ENCODE peak calls at places on chromosomes 5 and 9, in nine cellular contexts. A, Y, L, P, X, T, S, M and O are unnamed samples.

GRCh38 chr5:110346893-110347358 is 379.5 kb downstream of the TMEM232 start:
- DNase-seq in T (no peak), A (no peak), P (no peak), S (no peak), Y (no peak), M (no peak), X (no peak), L (no peak), O (no peak)

GRCh38 chr9:17116400-17116837 is 18.4 kb upstream of the CNTLN start:
- DNase-seq in S (no peak), L (no peak), X (no peak), A (peak; percentile 31), T (no peak), Y (no peak), P (no peak), M (peak; percentile 46), O (no peak)

GRCh38 chr5:104385901-104386300 is 823.3 kb upstream of the NUDT12 start:
- DNase-seq in X (no peak), T (no peak), A (no peak), M (peak; percentile 49), P (no peak), S (no peak), L (no peak), Y (no peak), O (no peak)

GRCh38 chr9:110426052-110426709 is 88.5 kb upstream of the TXNDC8 start:
- DNase-seq in M (peak; percentile 16), A (no peak), Y (no peak), L (no peak), S (no peak), T (no peak), P (no peak), X (no peak), O (no peak)

GRCh38 chr9:18275313-18275990 is 198.5 kb upstream of the ADAMTSL1 start:
- DNase-seq in L (no peak), Y (no peak), X (no peak), S (no peak), A (no peak), T (no peak), P (no peak), M (no peak), O (no peak)

GRCh38 chr9:33103381-33104110 is 27.1 kb upstream of the SMU1 start:
- DNase-seq in T (no peak), M (no peak), S (no peak), L (no peak), A (no peak), P (no peak), X (no peak), Y (no peak), O (no peak)

GRCh38 chr9:93582115-93582514 is 5.7 kb downstream of the PHF2 start:
- DNase-seq in P (peak; percentile 48), X (no peak), A (no peak), T (no peak), Y (peak; percentile 49), L (no peak), S (no peak), M (no peak), O (no peak)

GRCh38 chr9:89422151-89422918 is 75.6 kb downstream of the SEMA4D start:
- DNase-seq in Y (no peak), M (no peak), S (no peak), A (no peak), T (no peak), X (no peak), L (no peak), P (no peak), O (no peak)

GRCh38 chr5:56941981-56942380 is 9.9 kb downstream of the MIER3 start:
- DNase-seq in L (no peak), X (no peak), P (no peak), M (no peak), T (no peak), A (no peak), S (no peak), Y (no peak), O (no peak)

GRCh38 chr5:143683459-143683858 is 128.5 kb upstream of the HMHB1 start:
- DNase-seq in M (no peak), A (no peak), Y (no peak), S (no peak), X (no peak), T (no peak), P (no peak), L (no peak), O (no peak)

DNA sequence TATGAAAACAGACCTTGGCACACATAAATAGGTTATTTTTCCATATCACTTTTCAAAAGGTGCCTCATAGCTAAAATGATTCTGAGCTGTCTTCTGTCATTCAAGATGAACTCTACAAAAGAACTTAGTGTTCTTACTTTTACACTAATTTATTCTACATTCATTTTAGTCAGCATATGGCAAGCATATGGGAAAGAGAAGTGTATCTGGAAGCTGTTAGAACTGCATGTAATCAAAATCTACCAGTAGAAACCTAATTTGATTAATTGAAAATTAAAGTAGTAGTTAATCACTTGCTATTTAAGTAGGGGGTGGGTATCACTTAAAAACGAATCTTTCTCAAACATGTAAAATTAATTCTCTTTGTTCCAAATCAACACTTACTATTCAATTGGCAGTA is 115.7 kb downstream of the MLLT3 start:
- DNase-seq in P (no peak), S (no peak), T (no peak), L (no peak), Y (no peak), X (no peak), A (no peak), M (peak; percentile 58), O (no peak)
- H3K4me1 ChIP-seq in P (no peaks in the 10 kb centered on the region), S (peaks cover 2% of the 10 kb centered on the region), T (peaks cover 3% of the 10 kb centered on the region), L (no peaks in the 10 kb centered on the region), Y (peaks cover 27% of the 10 kb centered on the region), X (no peaks in the 10 kb centered on the region), A (peaks cover 24% of the 10 kb centered on the region), M (peaks cover 2% of the 10 kb centered on the region), O (peaks cover 21% of the 10 kb centered on the region)

GRCh38 chr5:84411832-84412605 is 27.3 kb upstream of the EDIL3 start:
- DNase-seq in T (no peak), Y (no peak), A (no peak), X (no peak), P (no peak), M (no peak), L (no peak), S (no peak), O (no peak)

GRCh38 chr5:84403773-84404172 is 19.1 kb upstream of the EDIL3 start:
- DNase-seq in A (no peak), L (no peak), T (no peak), P (no peak), M (peak; percentile 37), S (no peak), Y (no peak), X (no peak), O (no peak)

DNA sequence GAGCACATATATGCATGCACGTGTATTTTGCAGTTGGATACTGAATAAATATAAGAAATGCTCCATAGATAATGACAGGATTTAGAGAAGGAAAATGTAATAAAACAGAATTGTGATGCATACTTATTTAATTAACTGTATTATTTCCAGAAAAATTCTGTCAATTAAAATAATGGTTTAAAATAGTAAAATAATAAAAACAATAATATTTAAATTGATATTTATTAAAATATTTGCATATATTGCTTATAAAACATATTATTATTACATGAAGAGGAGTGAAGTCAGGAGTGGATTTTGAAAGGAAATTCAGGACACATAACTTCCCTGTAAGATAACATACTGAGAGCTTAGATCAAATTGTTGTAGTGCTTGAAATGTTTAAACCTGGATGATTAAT is 21.4 kb upstream of the EDIL3 start:
- DNase-seq in S (no peak), P (no peak), Y (no peak), T (no peak), A (no peak), L (no peak), X (no peak), M (no peak), O (no peak)
- TF ChIP-seq POLR2A in S (no peak), P (no peak), Y (no peak), T (no peak), A (no peak), L (no peak), X (no peak), M (no peak), O (no peak)

GRCh38 chr5:142323480-142324376 is 1.1 kb downstream of the SPRY4 start:
- DNase-seq in Y (no peak), M (peak; percentile 46), S (no peak), X (no peak), A (peak; percentile 15), P (peak; percentile 84), L (no peak), T (peak; percentile 21), O (no peak)
- H3K4me1 ChIP-seq in Y (peaks cover 46% of the 10 kb centered on the region), M (peaks cover 60% of the 10 kb centered on the region), S (peaks cover 6% of the 10 kb centered on the region), X (peaks cover 22% of the 10 kb centered on the region), A (peaks cover 52% of the 10 kb centered on the region), P (peaks cover 4% of the 10 kb centered on the region), L (peaks cover 5% of the 10 kb centered on the region), T (peaks cover 32% of the 10 kb centered on the region), O (peaks cover 66% of the 10 kb centered on the region)

GRCh38 chr5:157747173-157747758 is 3.8 kb downstream of the LSM11 start:
- DNase-seq in Y (no peak), P (no peak), X (no peak), T (no peak), S (no peak), L (no peak), M (no peak), A (no peak), O (no peak)

GRCh38 chr5:157744055-157745011 is 821 bp downstream of the LSM11 start:
- DNase-seq in Y (peak; percentile 70), L (no peak), S (no peak), T (no peak), X (no peak), A (no peak), P (peak; percentile 53), M (peak; percentile 32), O (no peak)

GRCh38 chr5:157745041-157745456 is 1.5 kb downstream of the LSM11 start:
- DNase-seq in L (no peak), X (no peak), Y (no peak), M (peak; percentile 48), A (no peak), S (no peak), P (no peak), T (no peak), O (no peak)

GRCh38 chr5:157740211-157740610 is 3.3 kb upstream of the LSM11 start:
- DNase-seq in Y (no peak), X (no peak), S (no peak), P (no peak), M (no peak), L (no peak), T (no peak), A (peak; percentile 69), O (no peak)

DNA sequence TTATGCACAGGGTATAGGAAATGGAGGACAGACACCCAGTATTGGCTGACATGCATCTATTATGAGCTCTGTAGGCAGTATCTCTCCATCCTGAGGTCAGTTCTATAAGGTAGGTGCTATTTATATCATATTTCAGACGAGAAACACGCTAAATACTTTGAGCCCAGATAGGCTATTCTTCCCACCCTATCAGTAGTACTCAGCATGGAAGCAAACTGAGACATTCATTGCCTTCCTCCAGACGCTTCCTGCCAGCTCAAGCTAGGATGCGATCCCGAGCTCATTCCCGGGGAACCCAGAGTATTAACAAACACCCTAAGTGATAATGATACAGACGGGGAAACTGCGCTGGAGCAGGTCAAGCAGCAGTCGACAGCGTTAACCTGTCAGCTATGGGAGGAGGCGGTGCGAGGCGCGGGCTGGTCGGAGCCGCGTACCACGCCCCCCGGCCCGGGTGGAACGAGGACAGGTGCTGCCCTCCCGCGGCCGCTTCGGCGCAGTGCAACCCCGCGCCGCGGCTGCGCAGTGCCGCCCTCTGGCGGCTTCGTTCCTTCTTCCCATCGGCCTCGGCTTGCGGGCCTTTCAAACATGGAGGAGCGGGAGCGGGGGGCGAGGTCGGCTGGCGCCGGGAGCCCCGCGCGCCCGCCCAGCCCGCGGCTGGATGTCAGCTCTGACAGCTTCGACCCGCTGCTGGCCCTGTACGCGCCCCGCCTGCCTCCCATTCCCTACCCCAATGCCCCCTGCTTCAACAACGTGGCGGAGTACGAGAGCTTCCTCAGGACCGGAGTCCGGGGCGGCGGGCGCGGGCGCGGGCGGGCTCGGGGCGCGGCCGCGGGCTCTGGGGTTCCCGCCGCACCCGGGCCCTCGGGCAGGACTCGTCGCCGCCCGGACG is at the start of gene LSM11:
- DNase-seq in A (peak; percentile 82), T (peak; percentile 83), P (peak; percentile 96), Y (peak; percentile 93), S (peak; percentile 56), X (peak; percentile 69), L (peak; percentile 84), M (peak; percentile 93), O (peak; percentile 94)
- TF ChIP-seq POLR2A in A (no peak), T (peak; percentile 26), P (no peak), Y (no peak), S (peak; percentile 64), X (peak; percentile 19), L (peak; percentile 58), M (no peak), O (peak; percentile 39)